ENCODE peak calls at places on chromosomes 13 and 19, in ten cellular contexts. Q is non-pigmented ciliary epithelial cell; R is activated T-cell treated with anti-CD3 and anti-CD28 coated beads, Interleukin-2, amount 50 U/mL, for 72 hours; G is left colon; D is activated naive CD4-positive, alpha-beta T cell treated with anti-CD3 and anti-CD28 coated beads, Interleukin-2, amount 50 U/mL, for 72 hours; Y is HS-27A; U is neural progenitor cell; W is GOT3; X is stimulated activated CD8-positive, alpha-beta memory T cell treated with anti-CD3 and anti-CD28 coated beads, Interleukin-4, amount 100 ng/mL, for 24 hours; V is stimulated activated CD4-positive, alpha-beta T cell treated with anti-CD3 and anti-CD28 coated beads, Interleukin-2, amount 100 ng/mL, for 4 hours. N is an unnamed sample.

GRCh38 chr13:107824636-107825035 is 390.7 kb downstream of the LIG4 start:
- DNase-seq in Q (no peak), Y (no peak), R (no peak), X (no peak), D (no peak), W (no peak), V (no peak), U (no peak), G (no peak), N (no peak)

GRCh38 chr19:1046117-1046626 is 6.3 kb downstream of the ABCA7 start:
- DNase-seq in Y (no peak), D (no peak), V (no peak), R (no peak), U (no peak), G (no peak), W (no peak), Q (no peak), X (no peak), N (peak)

GRCh38 chr19:16978156-16978555 is 48.5 kb downstream of the CPAMD8 start:
- DNase-seq in R (no peak), G (no peak), U (no peak), X (no peak), Y (no peak), V (no peak), D (no peak), W (no peak), Q (no peak), N (no peak)

GRCh38 chr13:98348476-98348875 is 171.4 kb upstream of the RNF113B start:
- DNase-seq in Y (no peak), G (no peak), W (no peak), R (no peak), Q (no peak), U (no peak), D (no peak), X (no peak), V (no peak), N (no peak)

GRCh38 chr19:4371898-4372629 is 28.3 kb downstream of the SH3GL1 start:
- DNase-seq in U (no peak), R (no peak), Q (no peak), Y (no peak), X (no peak), G (no peak), W (no peak), D (no peak), V (no peak), N (no peak)

GRCh38 chr13:109787135-109787954 is 962 bp upstream of the IRS2 start:
- DNase-seq in X (no peak), Q (no peak), V (no peak), W (no peak), G (no peak), R (no peak), D (no peak), U (peak), Y (no peak), N (peak)

GRCh38 chr13:111359930-111360329 is 39.5 kb downstream of the TEX29 start:
- DNase-seq in W (no peak), R (no peak), G (no peak), V (no peak), D (no peak), Q (no peak), Y (no peak), U (no peak), X (no peak), N (no peak)

GRCh38 chr13:51632643-51633357 is 48.5 kb downstream of the WDFY2 start:
- DNase-seq in V (no peak), Y (no peak), G (no peak), U (peak), D (no peak), R (no peak), X (no peak), W (no peak), Q (no peak), N (peak)

GRCh38 chr19:49342291-49342721 is 7.1 kb downstream of the CD37 start:
- DNase-seq in W (no peak), Q (no peak), G (no peak), X (no peak), Y (no peak), V (no peak), D (peak), R (no peak), U (no peak), N (peak)

GRCh38 chr19:18629166-18630088 is 7.4 kb upstream of the KLHL26 start:
- DNase-seq in D (no peak), G (no peak), W (no peak), U (peak), X (no peak), Y (no peak), V (no peak), Q (no peak), R (no peak), N (no peak)

GRCh38 chr13:48962281-48962680 is 13.4 kb upstream of the FNDC3A start:
- DNase-seq in W (no peak), R (no peak), Q (no peak), U (no peak), D (no peak), G (no peak), X (no peak), Y (no peak), V (no peak), N (no peak)

GRCh38 chr13:43042410-43042921 is 19.1 kb downstream of the DNAJC15 start:
- DNase-seq in Q (no peak), R (no peak), G (no peak), V (no peak), D (no peak), X (no peak), W (no peak), U (no peak), Y (no peak), N (no peak)

GRCh38 chr13:76029088-76029487 is 393.0 kb downstream of the LMO7 start:
- DNase-seq in R (no peak), D (no peak), Y (no peak), W (no peak), V (no peak), U (no peak), X (no peak), Q (no peak), G (no peak), N (no peak)

GRCh38 chr19:15634105-15634504 is 6.6 kb upstream of the CYP4F3 start:
- DNase-seq in R (no peak), D (no peak), W (no peak), G (no peak), Q (no peak), Y (no peak), X (no peak), V (no peak), U (no peak), N (no peak)

GRCh38 chr13:110666255-110666533 is 39.7 kb downstream of the CARS2 start:
- DNase-seq in G (no peak), V (no peak), X (no peak), U (no peak), D (no peak), Y (no peak), W (no peak), R (no peak), Q (no peak), N (no peak)

GRCh38 chr19:35247526-35248309 is 1.1 kb upstream of the LSR start:
- DNase-seq in R (peak), V (peak), Q (no peak), W (no peak), Y (no peak), U (peak), D (peak), X (no peak), G (peak), N (peak)

GRCh38 chr13:98972627-98973026 is 5.2 kb downstream of the DOCK9 start:
- DNase-seq in U (peak), V (no peak), R (no peak), D (no peak), G (no peak), Q (peak), X (no peak), Y (peak), W (no peak), N (peak)

GRCh38 chr13:98345103-98345899 is 168.2 kb upstream of the RNF113B start:
- DNase-seq in D (no peak), G (no peak), V (no peak), W (no peak), R (no peak), X (no peak), U (no peak), Q (no peak), Y (no peak), N (no peak)

GRCh38 chr19:20503536-20503935 is 62.0 kb downstream of the ZNF737 start:
- DNase-seq in Q (peak), U (no peak), R (no peak), G (no peak), V (no peak), D (no peak), Y (peak), X (no peak), W (no peak), N (no peak)

GRCh38 chr19:16040642-16041041 is 35.7 kb upstream of the TPM4 start:
- DNase-seq in V (no peak), D (no peak), X (no peak), U (no peak), Y (no peak), Q (no peak), R (no peak), W (no peak), G (peak), N (no peak)